ENCODE peak calls at places on chromosome 15, in ten cellular contexts. T is Panc1, O is suprapubic skin, B is breast epithelium, A is K562, L is H1, C is transverse colon, Z is stomach, M is HL-60, U is esophagus muscularis mucosa. Q is an unnamed sample.

GRCh38 chr15:73305331-73306211 is 63.2 kb downstream of the HCN4 start:
- DNase-seq in U (no peak), Z (no peak), L (peak; percentile 39), A (peak; percentile 26), B (no peak), T (peak; percentile 41), M (no peak), C (peak; percentile 22), O (no peak), Q (peak; percentile 89)

GRCh38 chr15:36024066-36024465 is 478.1 kb upstream of the DPH6 start:
- DNase-seq in C (no peak), B (no peak), O (no peak), U (no peak), M (no peak), Z (no peak), T (no peak), L (no peak), A (no peak), Q (no peak)

GRCh38 chr15:100131321-100132224 is 210.2 kb downstream of the ADAMTS17 start:
- DNase-seq in B (no peak), U (no peak), T (no peak), Z (peak; percentile 41), L (no peak), O (no peak), M (no peak), A (peak; percentile 78), C (peak; percentile 24), Q (peak; percentile 37)

GRCh38 chr15:99605990-99606389 is 40.2 kb downstream of the MEF2A start:
- DNase-seq in U (no peak), O (no peak), L (no peak), C (no peak), A (no peak), M (no peak), Z (no peak), T (no peak), B (no peak), Q (no peak)

GRCh38 chr15:45641374-45641778 is 6.5 kb downstream of the SQOR start:
- DNase-seq in O (no peak), U (no peak), B (peak; percentile 47), T (no peak), A (no peak), M (peak; percentile 59), Z (peak; percentile 62), C (peak; percentile 73), L (no peak), Q (no peak)

GRCh38 chr15:94671845-94672524 is 440.6 kb downstream of the MCTP2 start:
- DNase-seq in B (no peak), M (no peak), T (no peak), Z (no peak), U (peak; percentile 68), O (no peak), C (no peak), A (no peak), L (peak; percentile 62), Q (peak; percentile 71)

GRCh38 chr15:62545392-62546227 is 380.5 kb upstream of the C2CD4B start:
- DNase-seq in B (peak; percentile 75), O (no peak), U (no peak), A (no peak), Z (peak; percentile 75), T (no peak), M (no peak), L (no peak), C (peak; percentile 67), Q (no peak)

GRCh38 chr15:22979699-22980188 is 424 bp downstream of the CYFIP1 start:
- DNase-seq in L (no peak), Z (no peak), O (no peak), U (no peak), B (no peak), C (peak; percentile 26), T (no peak), A (no peak), M (no peak), Q (peak; percentile 78)

DNA sequence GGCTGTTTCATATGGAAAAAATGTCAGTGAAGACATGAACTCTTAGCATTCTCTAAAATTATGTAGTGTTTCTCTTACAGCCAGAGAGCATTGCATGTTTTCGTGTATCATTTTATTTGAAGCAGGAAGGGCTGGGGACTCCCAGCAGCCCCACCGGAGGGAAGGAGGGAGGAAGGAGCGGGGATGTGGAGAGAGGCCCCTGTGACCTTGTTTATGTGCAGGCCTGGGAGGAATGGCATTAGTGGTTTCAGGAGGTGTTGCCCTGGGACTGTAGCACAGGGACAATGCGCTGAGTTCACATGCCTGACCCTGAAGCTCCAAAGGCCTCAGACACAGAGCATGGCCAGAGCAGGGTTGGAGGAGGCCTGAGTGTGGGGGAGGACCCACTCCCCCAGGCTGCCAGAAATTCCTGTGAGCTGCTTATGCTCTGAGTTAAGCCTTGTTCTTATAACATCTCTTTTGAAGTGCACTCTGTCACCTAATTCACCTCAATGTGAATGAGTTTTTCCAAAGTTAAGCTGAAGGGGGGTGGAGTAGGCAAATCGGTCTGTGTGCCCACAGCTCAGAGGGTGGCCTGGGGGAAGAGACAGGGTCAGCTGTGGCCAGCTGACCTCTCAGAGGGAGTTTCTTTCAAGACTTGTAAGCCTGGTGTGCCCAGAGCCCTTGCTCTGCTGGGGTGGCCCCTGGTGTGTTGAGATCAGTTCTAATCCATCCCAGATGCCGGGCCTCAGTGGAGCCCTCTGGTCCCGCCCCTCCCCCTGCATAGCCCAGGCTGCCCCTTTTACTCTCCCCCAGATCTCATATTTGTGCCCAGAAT is 3.9 kb upstream of the RNU6-1 start:
- DNase-seq in U (no peak), Z (no peak), L (no peak), O (no peak), B (no peak), T (no peak), M (no peak), A (peak; percentile 30), C (no peak), Q (no peak)
- TF ChIP-seq POLR2AphosphoS5 in U (no peak), Z (no peak), L (no peak), O (no peak), B (no peak), T (no peak), M (no peak), A (no peak), C (no peak), Q (no peak)

GRCh38 chr15:101389362-101389761 is 94.3 kb upstream of the SNRPA1 start:
- DNase-seq in A (no peak), B (no peak), L (no peak), C (no peak), O (peak; percentile 74), U (no peak), M (no peak), T (no peak), Z (no peak), Q (no peak)
- TF ChIP-seq POLR2AphosphoS5 in A (no peak), B (no peak), L (no peak), C (no peak), O (no peak), U (no peak), M (no peak), T (no peak), Z (no peak), Q (no peak)

GRCh38 chr15:61396235-61396927 is 167.3 kb upstream of the RORA start:
- DNase-seq in U (no peak), L (no peak), C (peak; percentile 10), B (no peak), T (no peak), O (no peak), M (no peak), A (no peak), Z (no peak), Q (no peak)

GRCh38 chr15:61393949-61394348 is 164.8 kb upstream of the RORA start:
- DNase-seq in Z (no peak), L (no peak), O (no peak), A (no peak), B (peak; percentile 54), M (no peak), C (no peak), U (no peak), T (no peak), Q (no peak)

GRCh38 chr15:61401903-61402698 is 173.0 kb upstream of the RORA start:
- DNase-seq in O (no peak), A (no peak), U (no peak), B (no peak), L (no peak), T (no peak), C (no peak), Z (no peak), M (no peak), Q (no peak)

GRCh38 chr15:61393524-61393923 is 164.4 kb upstream of the RORA start:
- DNase-seq in U (no peak), L (no peak), M (no peak), Z (no peak), B (no peak), O (no peak), T (no peak), C (no peak), A (no peak), Q (no peak)

DNA sequence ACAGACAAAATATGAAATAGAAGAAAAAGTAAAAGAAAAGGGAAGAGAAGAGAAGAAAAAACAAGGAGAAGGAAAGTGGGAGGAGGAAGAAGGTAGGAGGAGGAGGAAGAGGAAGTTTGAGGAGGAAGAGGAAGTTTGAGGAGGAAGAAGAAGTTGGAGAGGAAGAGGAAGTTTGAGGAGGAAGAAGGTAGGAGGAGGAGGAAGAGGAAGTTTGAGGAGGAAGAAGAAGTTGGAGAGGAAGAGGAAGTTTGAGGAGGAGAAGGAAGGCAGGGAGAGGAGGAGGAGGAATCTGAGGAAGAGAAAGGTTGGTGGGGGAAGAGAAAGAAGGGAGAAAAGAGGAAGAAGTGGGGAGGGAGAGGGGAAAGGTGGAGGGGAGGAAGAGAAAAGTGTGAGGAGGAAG is 169.2 kb upstream of the RORA start:
- DNase-seq in U (no peak), O (no peak), T (no peak), M (no peak), A (no peak), L (no peak), Z (no peak), B (no peak), C (no peak), Q (no peak)
- TF ChIP-seq POLR2AphosphoS5 in U (no peak), O (no peak), T (no peak), M (no peak), A (no peak), L (no peak), Z (no peak), B (no peak), C (no peak), Q (no peak)

GRCh38 chr15:90819850-90820249 is 48.5 kb upstream of the FURIN start:
- DNase-seq in M (no peak), O (no peak), Z (no peak), C (no peak), A (peak; percentile 26), T (no peak), B (no peak), L (no peak), U (no peak), Q (no peak)

GRCh38 chr15:90820481-90820880 is 47.9 kb upstream of the FURIN start:
- DNase-seq in A (no peak), C (no peak), M (no peak), T (no peak), B (no peak), U (no peak), O (no peak), Z (no peak), L (no peak), Q (no peak)

GRCh38 chr15:90817117-90818057 is 51.0 kb upstream of the FURIN start:
- DNase-seq in B (no peak), O (no peak), T (no peak), U (no peak), L (no peak), A (no peak), M (no peak), C (no peak), Z (peak; percentile 16), Q (no peak)

GRCh38 chr15:90819390-90819789 is 49.0 kb upstream of the FURIN start:
- DNase-seq in B (no peak), Z (peak; percentile 60), A (no peak), T (no peak), M (no peak), O (no peak), C (no peak), L (no peak), U (no peak), Q (no peak)

DNA sequence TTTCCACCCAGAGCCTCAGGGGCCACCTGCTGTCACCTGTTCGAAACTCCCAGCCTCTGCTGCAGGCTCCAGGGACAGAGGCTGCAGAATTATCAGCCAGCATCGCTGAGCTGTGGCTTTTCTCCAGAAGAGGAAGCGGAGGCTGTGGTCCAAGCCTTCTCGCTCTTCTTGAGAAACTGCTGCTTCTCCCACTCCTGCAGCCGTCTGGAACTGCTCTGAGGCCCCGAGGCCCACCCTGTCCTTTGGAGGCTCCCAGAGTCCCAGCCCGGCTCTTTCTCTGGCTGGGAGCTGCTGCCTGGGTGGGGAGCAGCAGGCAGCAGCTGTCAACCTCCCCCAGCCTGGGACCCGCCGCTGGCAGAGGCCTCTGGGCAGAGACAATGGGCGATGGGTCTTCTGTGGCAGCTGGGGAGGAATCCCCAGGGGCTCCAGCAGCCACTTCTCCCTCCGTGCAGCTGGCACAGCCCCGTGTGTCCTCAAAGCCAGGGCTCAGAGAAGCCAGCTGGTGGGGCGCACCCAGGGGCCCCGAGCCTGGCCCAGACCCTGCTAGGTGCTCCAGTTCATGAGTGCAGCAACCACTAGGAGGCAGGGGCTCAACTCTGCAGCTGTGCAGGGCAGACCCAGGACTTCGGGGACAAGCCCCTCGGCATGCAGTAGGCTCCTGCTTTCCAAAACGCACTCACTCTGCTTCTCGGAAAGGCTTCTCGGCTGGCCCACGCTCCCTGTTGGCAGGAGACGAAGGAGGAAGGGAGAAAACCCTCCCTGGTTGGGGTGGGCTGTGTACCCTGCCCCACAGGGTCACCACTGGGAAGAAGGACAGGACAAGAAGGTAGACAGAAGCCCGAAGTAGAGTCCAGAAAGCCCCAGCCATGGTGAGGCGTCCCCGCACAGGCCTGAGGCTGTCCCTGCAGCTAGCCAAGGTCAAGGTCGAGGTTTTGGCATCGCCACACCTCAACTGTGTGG is 49.9 kb upstream of the FURIN start:
- DNase-seq in B (no peak), U (no peak), T (no peak), M (no peak), A (peak; percentile 49), O (no peak), Z (peak; percentile 27), L (no peak), C (no peak), Q (peak; percentile 65)
- TF ChIP-seq POLR2AphosphoS5 in B (no peak), U (no peak), T (no peak), M (peak; percentile 73), A (no peak), O (no peak), Z (no peak), L (no peak), C (no peak), Q (no peak)